ENCODE peak calls at places on chromosomes 3 and 15, in nine cellular contexts. G is activated B cell treated with CpG ODN at 0.5 μM for 24 hours, J is lower lobe of right lung, Y is fibroblast of the conjunctiva, Q is DMS 273 treated with DMSO at 0.1 percent for 48 hours, U is LoVo, F is EH, D is HuH-7, T is MCF 10A. N is an unnamed sample.
A peak's percentile ranks its signal among the peaks of the same experiment; 100 is the strongest.

GRCh38 chr3:20027136-20027535 is 13.1 kb upstream of the KAT2B start:
- DNase-seq in G (no peak), J (no peak), Y (no peak), Q (no peak), U (no peak), F (no peak), D (no peak), T (no peak), N (no peak)

GRCh38 chr15:73558529-73558928 is 74.7 kb downstream of the NPTN start:
- DNase-seq in G (no peak), J (no peak), Y (no peak), Q (no peak), U (no peak), F (no peak), D (no peak), T (no peak), N (no peak)

GRCh38 chr3:62835594-62836236 is 39.5 kb downstream of the CADPS start:
- DNase-seq in G (no peak), J (no peak), Y (no peak), Q (no peak), U (no peak), F (no peak), D (no peak), T (no peak), N (no peak)

GRCh38 chr15:69973102-69973714 is 124.5 kb downstream of the TLE3 start:
- DNase-seq in G (no peak), J (no peak), Y (no peak), Q (no peak), U (peak; percentile 71), F (peak; percentile 50), D (peak; percentile 67), T (peak; percentile 80), N (no peak)

GRCh38 chr3:32733631-32734229 is 48.7 kb downstream of the CNOT10 start:
- DNase-seq in G (no peak), J (no peak), Y (peak; percentile 30), Q (no peak), U (peak; percentile 24), F (peak; percentile 52), D (peak; percentile 70), T (peak; percentile 45), N (no peak)

GRCh38 chr15:90902656-90902995 is 476 bp upstream of the MAN2A2 start:
- DNase-seq in G (no peak), J (no peak), Y (no peak), Q (no peak), U (no peak), F (no peak), D (no peak), T (no peak), N (no peak)

GRCh38 chr3:143529018-143529478 is 319.2 kb downstream of the SLC9A9 start:
- DNase-seq in G (peak; percentile 33), J (no peak), Y (peak; percentile 62), Q (no peak), U (no peak), F (no peak), D (no peak), T (peak; percentile 75), N (peak; percentile 86)

GRCh38 chr3:50272911-50273688 is 4.2 kb downstream of the SEMA3B start:
- DNase-seq in G (peak; percentile 91), J (peak; percentile 92), Y (peak; percentile 40), Q (no peak), U (peak; percentile 82), F (peak; percentile 74), D (peak; percentile 99), T (peak; percentile 85), N (peak; percentile 97)

GRCh38 chr3:23825802-23826201 is 20.0 kb downstream of the UBE2E1 start:
- DNase-seq in G (no peak), J (no peak), Y (no peak), Q (no peak), U (no peak), F (no peak), D (no peak), T (no peak), N (no peak)

GRCh38 chr15:45401665-45402161 is 23.4 kb upstream of the GATM start:
- DNase-seq in G (no peak), J (no peak), Y (no peak), Q (no peak), U (no peak), F (no peak), D (no peak), T (no peak), N (no peak)

GRCh38 chr3:182238141-182238540 is 526.4 kb downstream of the SOX2 start:
- DNase-seq in G (no peak), J (no peak), Y (no peak), Q (no peak), U (no peak), F (no peak), D (no peak), T (no peak), N (no peak)

GRCh38 chr3:127264292-127264691 is 23.6 kb downstream of the PRR20G start:
- DNase-seq in G (no peak), J (no peak), Y (no peak), Q (no peak), U (no peak), F (peak; percentile 36), D (no peak), T (peak; percentile 75), N (no peak)

GRCh38 chr15:58136731-58137130 is 1.4 kb upstream of the AQP9 start:
- DNase-seq in G (no peak), J (no peak), Y (no peak), Q (no peak), U (no peak), F (peak; percentile 23), D (no peak), T (no peak), N (no peak)

GRCh38 chr3:30188713-30189112 is 417.7 kb upstream of the TGFBR2 start:
- DNase-seq in G (no peak), J (no peak), Y (no peak), Q (peak; percentile 59), U (peak; percentile 20), F (peak; percentile 57), D (no peak), T (peak; percentile 91), N (no peak)

GRCh38 chr3:133887951-133888703 is 7.6 kb downstream of the RAB6B start:
- DNase-seq in G (no peak), J (peak; percentile 20), Y (no peak), Q (no peak), U (no peak), F (no peak), D (no peak), T (no peak), N (peak; percentile 67)

GRCh38 chr3:157174265-157174615 is 14.3 kb upstream of the CCNL1 start:
- DNase-seq in G (no peak), J (peak; percentile 64), Y (peak; percentile 6), Q (no peak), U (no peak), F (no peak), D (no peak), T (no peak), N (peak; percentile 88)